ENCODE peak calls at places on chromosomes 5 and 9, in six cellular contexts. One of them, this sample, is unnamed.

GRCh38 chr9:133725886-133726285 is 12.3 kb downstream of the SARDH start:
- DNase-seq in fibroblast of lung: no peak
- DNase-seq in GM12865: no peak
- DNase-seq in K562: no peak
- DNase-seq in kidney epithelial cell: no peak
- DNase-seq in bronchial epithelial cell: no peak
- DNase-seq in this sample: no peak

GRCh38 chr5:165996484-165996883 is 2295.0 kb upstream of the WWC1 start:
- DNase-seq in fibroblast of lung: no peak
- DNase-seq in K562: no peak
- DNase-seq in bronchial epithelial cell: no peak
- DNase-seq in kidney epithelial cell: no peak
- DNase-seq in GM12865: no peak
- DNase-seq in this sample: no peak

GRCh38 chr9:88197016-88197415 is 58.7 kb upstream of the SPATA31C2 start:
- DNase-seq in kidney epithelial cell: no peak
- DNase-seq in K562: no peak
- DNase-seq in fibroblast of lung: peak
- DNase-seq in GM12865: no peak
- DNase-seq in bronchial epithelial cell: peak
- DNase-seq in this sample: peak

GRCh38 chr9:70484232-70485130 is 70.0 kb upstream of the KLF9 start:
- DNase-seq in K562: peak
- DNase-seq in fibroblast of lung: peak
- DNase-seq in GM12865: peak
- DNase-seq in bronchial epithelial cell: peak
- DNase-seq in kidney epithelial cell: no peak
- DNase-seq in this sample: peak

GRCh38 chr9:26175264-26175663 is 497.0 kb upstream of the TUSC1 start:
- DNase-seq in kidney epithelial cell: no peak
- DNase-seq in bronchial epithelial cell: no peak
- DNase-seq in GM12865: no peak
- DNase-seq in fibroblast of lung: peak
- DNase-seq in K562: no peak
- DNase-seq in this sample: peak

GRCh38 chr5:119275873-119276214 is 80.0 kb upstream of the TNFAIP8 start:
- DNase-seq in fibroblast of lung: no peak
- DNase-seq in bronchial epithelial cell: no peak
- DNase-seq in GM12865: peak
- DNase-seq in kidney epithelial cell: no peak
- DNase-seq in K562: no peak
- DNase-seq in this sample: no peak

GRCh38 chr5:138230261-138230660 is 17.1 kb upstream of the CDC23 start:
- DNase-seq in bronchial epithelial cell: peak
- DNase-seq in kidney epithelial cell: no peak
- DNase-seq in GM12865: no peak
- DNase-seq in fibroblast of lung: peak
- DNase-seq in K562: no peak
- DNase-seq in this sample: peak

GRCh38 chr5:133404724-133405123 is 207.6 kb downstream of the FSTL4 start:
- DNase-seq in kidney epithelial cell: no peak
- DNase-seq in GM12865: no peak
- DNase-seq in fibroblast of lung: peak
- DNase-seq in K562: no peak
- DNase-seq in bronchial epithelial cell: peak
- DNase-seq in this sample: no peak

GRCh38 chr5:4941957-4942830 is 197.9 kb upstream of the ADAMTS16 start:
- DNase-seq in GM12865: peak
- DNase-seq in K562: peak
- DNase-seq in kidney epithelial cell: no peak
- DNase-seq in bronchial epithelial cell: no peak
- DNase-seq in fibroblast of lung: no peak
- DNase-seq in this sample: no peak

GRCh38 chr5:30341492-30341891 is 852.0 kb upstream of the CDH6 start:
- DNase-seq in K562: no peak
- DNase-seq in fibroblast of lung: no peak
- DNase-seq in GM12865: no peak
- DNase-seq in kidney epithelial cell: no peak
- DNase-seq in bronchial epithelial cell: no peak
- DNase-seq in this sample: no peak

GRCh38 chr9:126450537-126451205 is 124.0 kb downstream of the MVB12B start:
- DNase-seq in K562: no peak
- DNase-seq in fibroblast of lung: no peak
- DNase-seq in GM12865: no peak
- DNase-seq in bronchial epithelial cell: no peak
- DNase-seq in kidney epithelial cell: no peak
- DNase-seq in this sample: no peak

GRCh38 chr5:9888517-9888916 is 258.4 kb upstream of the TAS2R1 start:
- DNase-seq in bronchial epithelial cell: peak
- DNase-seq in fibroblast of lung: peak
- DNase-seq in GM12865: no peak
- DNase-seq in K562: no peak
- DNase-seq in kidney epithelial cell: peak
- DNase-seq in this sample: peak

DNA sequence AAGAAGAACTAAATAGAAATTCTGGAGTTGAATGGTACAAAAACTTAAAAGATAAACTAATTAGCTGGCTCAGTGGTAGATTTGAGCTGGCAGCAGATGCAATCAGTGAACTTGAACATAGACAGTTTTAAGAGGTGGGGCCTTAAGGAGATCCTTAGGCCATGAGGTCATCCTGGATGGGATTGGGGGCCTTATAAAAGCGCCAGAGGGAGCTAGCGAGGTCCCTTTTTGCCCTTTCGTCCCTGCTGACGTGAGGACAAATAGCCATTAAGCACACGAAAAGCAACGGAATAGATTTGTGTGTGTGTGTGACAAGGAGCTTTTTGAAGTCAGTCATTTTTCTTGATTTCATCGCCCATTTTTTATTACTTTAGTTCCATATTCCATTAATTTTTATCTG is 83.3 kb downstream of the ZNF354C start:
- DNase-seq in fibroblast of lung: peak
- DNase-seq in K562: peak
- DNase-seq in bronchial epithelial cell: no peak
- DNase-seq in kidney epithelial cell: no peak
- DNase-seq in GM12865: no peak
- DNase-seq in this sample: peak
- TF ChIP-seq CTCF in fibroblast of lung: peak
- TF ChIP-seq CTCF in K562: peak
- TF ChIP-seq CTCF in bronchial epithelial cell: no peak
- TF ChIP-seq CTCF in kidney epithelial cell: no peak
- TF ChIP-seq CTCF in GM12865: no peak
- TF ChIP-seq CTCF in this sample: no peak

GRCh38 chr5:73299665-73300435 is 126.9 kb downstream of the TMEM174 start:
- DNase-seq in bronchial epithelial cell: no peak
- DNase-seq in GM12865: no peak
- DNase-seq in K562: no peak
- DNase-seq in fibroblast of lung: no peak
- DNase-seq in kidney epithelial cell: no peak
- DNase-seq in this sample: no peak
- H3K4me3 ChIP-seq in bronchial epithelial cell: no peak
- H3K4me3 ChIP-seq in GM12865: no peak
- H3K4me3 ChIP-seq in K562: no peak
- H3K4me3 ChIP-seq in fibroblast of lung: no peak
- H3K4me3 ChIP-seq in kidney epithelial cell: no peak
- H3K4me3 ChIP-seq in this sample: no peak

DNA sequence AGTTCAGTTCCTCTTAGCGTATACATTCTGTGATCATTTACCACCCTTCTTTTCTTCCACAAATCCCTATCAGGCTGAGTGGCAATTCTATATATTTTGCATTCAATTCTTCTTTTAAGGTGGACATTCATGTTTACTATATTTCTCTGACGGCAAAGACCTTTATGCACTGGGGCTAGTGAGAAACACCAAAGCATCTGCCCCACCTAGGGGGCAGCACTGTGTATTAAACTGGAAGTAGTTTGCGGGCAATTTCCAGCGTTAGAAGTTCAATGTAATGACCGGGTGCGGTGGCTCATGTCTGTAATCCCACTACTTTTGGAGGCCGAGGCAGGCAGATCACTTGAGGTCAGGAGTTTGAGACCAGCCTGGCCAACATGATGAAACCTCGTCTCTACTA is 27.9 kb upstream of the FBXL7 start:
- DNase-seq in GM12865: no peak
- DNase-seq in K562: no peak
- DNase-seq in kidney epithelial cell: no peak
- DNase-seq in fibroblast of lung: no peak
- DNase-seq in bronchial epithelial cell: no peak
- DNase-seq in this sample: no peak
- TF ChIP-seq CTCF in GM12865: no peak
- TF ChIP-seq CTCF in K562: no peak
- TF ChIP-seq CTCF in kidney epithelial cell: no peak
- TF ChIP-seq CTCF in fibroblast of lung: no peak
- TF ChIP-seq CTCF in bronchial epithelial cell: no peak
- TF ChIP-seq CTCF in this sample: no peak

DNA sequence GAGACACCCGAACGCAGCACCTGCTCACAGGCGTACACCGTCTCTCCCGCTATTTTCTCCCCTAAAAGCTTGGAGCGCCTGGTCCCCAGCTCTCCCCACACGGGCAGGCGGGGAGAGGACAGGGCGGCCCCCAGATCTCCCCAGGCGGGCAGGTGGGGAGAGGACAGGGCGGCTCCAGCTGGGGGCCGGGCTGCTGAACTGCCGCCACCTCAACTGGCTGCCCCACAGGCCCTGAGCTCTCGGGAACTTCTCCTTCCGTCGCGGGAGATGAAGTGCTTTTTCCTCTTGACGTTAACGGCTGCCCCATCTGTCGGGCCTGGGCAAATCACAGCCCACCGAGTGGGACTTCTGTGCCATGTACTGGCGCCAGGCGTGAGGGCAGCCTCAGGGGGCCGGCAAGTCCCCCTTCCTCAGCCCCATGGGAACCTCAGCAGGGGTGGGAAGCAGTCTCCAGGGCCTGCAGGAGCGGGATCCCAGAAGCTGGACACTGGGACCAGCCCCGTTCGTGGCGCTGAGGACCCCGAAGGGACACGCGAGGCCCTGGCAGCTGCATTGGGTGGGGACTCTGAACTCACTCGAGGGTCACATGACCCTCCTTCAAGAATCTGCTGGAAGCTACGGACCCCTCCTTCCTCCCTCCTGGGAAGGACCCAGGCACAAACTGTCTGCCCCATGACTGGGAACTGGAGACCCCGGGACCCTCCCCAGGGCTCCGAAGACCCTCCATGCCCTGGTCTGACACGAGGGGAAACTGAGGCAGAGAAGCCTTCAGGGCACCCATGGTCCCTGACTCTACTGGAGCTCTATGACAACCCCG is 5.7 kb upstream of the EGFL7 start:
- DNase-seq in bronchial epithelial cell: no peak
- DNase-seq in K562: no peak
- DNase-seq in GM12865: no peak
- DNase-seq in kidney epithelial cell: no peak
- DNase-seq in fibroblast of lung: no peak
- DNase-seq in this sample: no peak
- H3K4me3 ChIP-seq in bronchial epithelial cell: no peak
- H3K4me3 ChIP-seq in K562: no peak
- H3K4me3 ChIP-seq in GM12865: no peak
- H3K4me3 ChIP-seq in kidney epithelial cell: no peak
- H3K4me3 ChIP-seq in fibroblast of lung: no peak
- H3K4me3 ChIP-seq in this sample: no peak